ENCODE peak calls at places on chromosomes 12 and 14, in nine cellular contexts. One of them, this sample, is unnamed.

GRCh38 chr12:66036317-66036716 is 94.2 kb downstream of the LLPH start:
- DNase-seq in amygdala: no peak
- DNase-seq in astrocyte of the hippocampus: peak; percentile 94
- DNase-seq in adrenal gland: peak; percentile 83
- DNase-seq in frontal cortex: no peak
- DNase-seq in ovary: peak; percentile 20
- DNase-seq in dermis blood vessel endothelial cell: peak; percentile 35
- DNase-seq in left ventricle myocardium superior: peak; percentile 59
- DNase-seq in fibroblast of lung: peak; percentile 99
- DNase-seq in this sample: peak; percentile 34

GRCh38 chr12:45575417-45575816 is 154.1 kb upstream of the ARID2 start:
- DNase-seq in ovary: no peak
- DNase-seq in dermis blood vessel endothelial cell: no peak
- DNase-seq in amygdala: no peak
- DNase-seq in left ventricle myocardium superior: no peak
- DNase-seq in frontal cortex: no peak
- DNase-seq in adrenal gland: no peak
- DNase-seq in astrocyte of the hippocampus: no peak
- DNase-seq in fibroblast of lung: no peak
- DNase-seq in this sample: no peak

GRCh38 chr12:56931474-56931978 is 2.7 kb downstream of the SDR9C7 start:
- DNase-seq in dermis blood vessel endothelial cell: peak; percentile 55
- DNase-seq in left ventricle myocardium superior: no peak
- DNase-seq in amygdala: no peak
- DNase-seq in frontal cortex: no peak
- DNase-seq in adrenal gland: peak; percentile 23
- DNase-seq in ovary: no peak
- DNase-seq in fibroblast of lung: peak; percentile 50
- DNase-seq in astrocyte of the hippocampus: no peak
- DNase-seq in this sample: no peak

GRCh38 chr12:130178291-130178690 is 16.0 kb downstream of the FZD10 start:
- DNase-seq in ovary: no peak
- DNase-seq in astrocyte of the hippocampus: no peak
- DNase-seq in adrenal gland: no peak
- DNase-seq in frontal cortex: no peak
- DNase-seq in amygdala: no peak
- DNase-seq in fibroblast of lung: no peak
- DNase-seq in left ventricle myocardium superior: no peak
- DNase-seq in dermis blood vessel endothelial cell: no peak
- DNase-seq in this sample: no peak

GRCh38 chr12:53825246-53826081 is 73.7 kb upstream of the CISTR start:
- DNase-seq in astrocyte of the hippocampus: no peak
- DNase-seq in frontal cortex: no peak
- DNase-seq in dermis blood vessel endothelial cell: no peak
- DNase-seq in fibroblast of lung: no peak
- DNase-seq in ovary: no peak
- DNase-seq in adrenal gland: no peak
- DNase-seq in amygdala: no peak
- DNase-seq in left ventricle myocardium superior: no peak
- DNase-seq in this sample: no peak

GRCh38 chr14:73173092-73173735 is 36.9 kb downstream of the PSEN1 start:
- DNase-seq in ovary: no peak
- DNase-seq in astrocyte of the hippocampus: peak; percentile 59
- DNase-seq in frontal cortex: peak; percentile 19
- DNase-seq in amygdala: no peak
- DNase-seq in fibroblast of lung: peak; percentile 44
- DNase-seq in dermis blood vessel endothelial cell: peak; percentile 79
- DNase-seq in adrenal gland: peak; percentile 14
- DNase-seq in left ventricle myocardium superior: no peak
- DNase-seq in this sample: no peak

GRCh38 chr12:94671917-94672316 is 21.6 kb upstream of the TMCC3 start:
- DNase-seq in adrenal gland: no peak
- DNase-seq in ovary: no peak
- DNase-seq in frontal cortex: no peak
- DNase-seq in dermis blood vessel endothelial cell: no peak
- DNase-seq in left ventricle myocardium superior: no peak
- DNase-seq in amygdala: no peak
- DNase-seq in astrocyte of the hippocampus: no peak
- DNase-seq in fibroblast of lung: no peak
- DNase-seq in this sample: no peak

GRCh38 chr14:23173039-23173438 is 10.4 kb downstream of the SLC7A8 start:
- DNase-seq in amygdala: no peak
- DNase-seq in left ventricle myocardium superior: no peak
- DNase-seq in fibroblast of lung: no peak
- DNase-seq in frontal cortex: no peak
- DNase-seq in dermis blood vessel endothelial cell: no peak
- DNase-seq in ovary: no peak
- DNase-seq in adrenal gland: peak; percentile 21
- DNase-seq in astrocyte of the hippocampus: no peak
- DNase-seq in this sample: no peak

GRCh38 chr12:12606793-12607589 is 4.7 kb upstream of the CREBL2 start:
- DNase-seq in ovary: no peak
- DNase-seq in adrenal gland: no peak
- DNase-seq in dermis blood vessel endothelial cell: no peak
- DNase-seq in fibroblast of lung: peak; percentile 92
- DNase-seq in amygdala: no peak
- DNase-seq in frontal cortex: no peak
- DNase-seq in left ventricle myocardium superior: no peak
- DNase-seq in astrocyte of the hippocampus: peak; percentile 91
- DNase-seq in this sample: no peak

GRCh38 chr12:130747867-130748740 is 32.0 kb upstream of the RIMBP2 start:
- DNase-seq in frontal cortex: peak; percentile 60
- DNase-seq in astrocyte of the hippocampus: peak; percentile 85
- DNase-seq in adrenal gland: peak; percentile 85
- DNase-seq in fibroblast of lung: peak; percentile 41
- DNase-seq in ovary: peak; percentile 78
- DNase-seq in left ventricle myocardium superior: peak; percentile 86
- DNase-seq in amygdala: peak; percentile 35
- DNase-seq in dermis blood vessel endothelial cell: peak; percentile 76
- DNase-seq in this sample: peak; percentile 94

GRCh38 chr14:93049867-93050331 is 65.8 kb downstream of the ITPK1 start:
- DNase-seq in fibroblast of lung: no peak
- DNase-seq in ovary: no peak
- DNase-seq in frontal cortex: no peak
- DNase-seq in amygdala: no peak
- DNase-seq in left ventricle myocardium superior: no peak
- DNase-seq in astrocyte of the hippocampus: no peak
- DNase-seq in dermis blood vessel endothelial cell: peak; percentile 84
- DNase-seq in adrenal gland: no peak
- DNase-seq in this sample: peak; percentile 59

GRCh38 chr14:21063479-21063878 is 5.9 kb downstream of the RNASE8 start:
- DNase-seq in left ventricle myocardium superior: no peak
- DNase-seq in adrenal gland: peak; percentile 69
- DNase-seq in fibroblast of lung: peak; percentile 88
- DNase-seq in dermis blood vessel endothelial cell: no peak
- DNase-seq in ovary: no peak
- DNase-seq in amygdala: no peak
- DNase-seq in astrocyte of the hippocampus: peak; percentile 92
- DNase-seq in frontal cortex: no peak
- DNase-seq in this sample: no peak

GRCh38 chr12:101648195-101648594 is 49.2 kb upstream of the CHPT1 start:
- DNase-seq in ovary: no peak
- DNase-seq in frontal cortex: no peak
- DNase-seq in fibroblast of lung: no peak
- DNase-seq in left ventricle myocardium superior: no peak
- DNase-seq in astrocyte of the hippocampus: no peak
- DNase-seq in amygdala: no peak
- DNase-seq in dermis blood vessel endothelial cell: no peak
- DNase-seq in adrenal gland: no peak
- DNase-seq in this sample: no peak

GRCh38 chr12:10363922-10364838 is 25.7 kb downstream of the KLRK1 start:
- DNase-seq in adrenal gland: peak; percentile 51
- DNase-seq in left ventricle myocardium superior: peak; percentile 40
- DNase-seq in ovary: peak; percentile 67
- DNase-seq in frontal cortex: no peak
- DNase-seq in dermis blood vessel endothelial cell: peak; percentile 56
- DNase-seq in astrocyte of the hippocampus: peak; percentile 65
- DNase-seq in amygdala: no peak
- DNase-seq in fibroblast of lung: peak; percentile 50
- DNase-seq in this sample: peak; percentile 62

GRCh38 chr12:20463920-20464524 is 95.7 kb downstream of the PDE3A start:
- DNase-seq in ovary: no peak
- DNase-seq in amygdala: no peak
- DNase-seq in fibroblast of lung: no peak
- DNase-seq in adrenal gland: no peak
- DNase-seq in dermis blood vessel endothelial cell: peak; percentile 42
- DNase-seq in left ventricle myocardium superior: no peak
- DNase-seq in frontal cortex: no peak
- DNase-seq in astrocyte of the hippocampus: no peak
- DNase-seq in this sample: no peak

GRCh38 chr12:42372154-42372791 is 46.3 kb downstream of the PPHLN1 start:
- DNase-seq in adrenal gland: peak; percentile 15
- DNase-seq in amygdala: no peak
- DNase-seq in frontal cortex: peak; percentile 32
- DNase-seq in left ventricle myocardium superior: no peak
- DNase-seq in ovary: no peak
- DNase-seq in astrocyte of the hippocampus: peak; percentile 57
- DNase-seq in dermis blood vessel endothelial cell: peak; percentile 70
- DNase-seq in fibroblast of lung: peak; percentile 22
- DNase-seq in this sample: no peak

GRCh38 chr12:110253176-110253575 is 27.9 kb upstream of the ATP2A2 start:
- DNase-seq in frontal cortex: no peak
- DNase-seq in left ventricle myocardium superior: peak; percentile 91
- DNase-seq in ovary: peak; percentile 52
- DNase-seq in adrenal gland: peak; percentile 94
- DNase-seq in dermis blood vessel endothelial cell: no peak
- DNase-seq in astrocyte of the hippocampus: no peak
- DNase-seq in amygdala: no peak
- DNase-seq in fibroblast of lung: no peak
- DNase-seq in this sample: peak; percentile 88

GRCh38 chr14:32709072-32709471 is 229.6 kb upstream of the NPAS3 start:
- DNase-seq in frontal cortex: no peak
- DNase-seq in left ventricle myocardium superior: no peak
- DNase-seq in amygdala: peak; percentile 18
- DNase-seq in ovary: no peak
- DNase-seq in astrocyte of the hippocampus: peak; percentile 89
- DNase-seq in adrenal gland: peak; percentile 25
- DNase-seq in fibroblast of lung: peak; percentile 94
- DNase-seq in dermis blood vessel endothelial cell: peak; percentile 69
- DNase-seq in this sample: peak; percentile 18

GRCh38 chr12:89833337-89834252 is 125.0 kb upstream of the ATP2B1 start:
- DNase-seq in astrocyte of the hippocampus: no peak
- DNase-seq in left ventricle myocardium superior: no peak
- DNase-seq in dermis blood vessel endothelial cell: no peak
- DNase-seq in amygdala: peak; percentile 31
- DNase-seq in fibroblast of lung: no peak
- DNase-seq in adrenal gland: no peak
- DNase-seq in frontal cortex: no peak
- DNase-seq in ovary: no peak
- DNase-seq in this sample: no peak

GRCh38 chr12:45050751-45051489 is at the start of gene DBX2:
- DNase-seq in frontal cortex: peak; percentile 41
- DNase-seq in fibroblast of lung: peak; percentile 3
- DNase-seq in adrenal gland: no peak
- DNase-seq in amygdala: peak; percentile 37
- DNase-seq in astrocyte of the hippocampus: peak; percentile 39
- DNase-seq in ovary: no peak
- DNase-seq in left ventricle myocardium superior: no peak
- DNase-seq in dermis blood vessel endothelial cell: no peak
- DNase-seq in this sample: peak; percentile 73

GRCh38 chr14:92555440-92556111 is 42.0 kb downstream of the RIN3 start:
- DNase-seq in left ventricle myocardium superior: no peak
- DNase-seq in astrocyte of the hippocampus: no peak
- DNase-seq in ovary: no peak
- DNase-seq in frontal cortex: no peak
- DNase-seq in dermis blood vessel endothelial cell: no peak
- DNase-seq in amygdala: no peak
- DNase-seq in adrenal gland: no peak
- DNase-seq in fibroblast of lung: no peak
- DNase-seq in this sample: no peak

GRCh38 chr12:103851127-103851526 is 10.1 kb upstream of the NT5DC3 start:
- DNase-seq in frontal cortex: no peak
- DNase-seq in fibroblast of lung: peak; percentile 80
- DNase-seq in astrocyte of the hippocampus: peak; percentile 62
- DNase-seq in left ventricle myocardium superior: no peak
- DNase-seq in ovary: no peak
- DNase-seq in amygdala: no peak
- DNase-seq in adrenal gland: no peak
- DNase-seq in dermis blood vessel endothelial cell: no peak
- DNase-seq in this sample: no peak

GRCh38 chr12:27595231-27595642 is 71.2 kb downstream of the PPFIBP1 start:
- DNase-seq in fibroblast of lung: peak; percentile 87
- DNase-seq in dermis blood vessel endothelial cell: peak; percentile 78
- DNase-seq in left ventricle myocardium superior: peak; percentile 38
- DNase-seq in adrenal gland: peak; percentile 77
- DNase-seq in frontal cortex: peak; percentile 22
- DNase-seq in amygdala: peak; percentile 26
- DNase-seq in ovary: peak; percentile 56
- DNase-seq in astrocyte of the hippocampus: peak; percentile 94
- DNase-seq in this sample: peak; percentile 66

GRCh38 chr12:52004042-52004648 is 2.6 kb upstream of the TAMALIN start:
- DNase-seq in dermis blood vessel endothelial cell: peak; percentile 82
- DNase-seq in astrocyte of the hippocampus: peak; percentile 70
- DNase-seq in adrenal gland: peak; percentile 72
- DNase-seq in fibroblast of lung: peak; percentile 39
- DNase-seq in left ventricle myocardium superior: peak; percentile 63
- DNase-seq in amygdala: no peak
- DNase-seq in frontal cortex: peak; percentile 73
- DNase-seq in ovary: peak; percentile 77
- DNase-seq in this sample: peak; percentile 82

This sample was measured in right cardiac atrium.